ENCODE peak calls at places on chromosomes 4 and X, in nine cellular contexts. A is suprapubic skin, P is tibial artery, O is right atrium auricular region, T is thoracic aorta, E is IMR-90, X is pancreas, M is uterus, B is fibroblast of lung. V is an unnamed sample.

GRCh38 chrX:68758671-68759070 is 70.2 kb upstream of the EFNB1 start:
- DNase-seq in A (no peak), P (no peak), O (peak; percentile 40), T (no peak), E (no peak), X (no peak), M (no peak), B (no peak), V (no peak)

GRCh38 chr4:302381-302780 is 2.9 kb downstream of the ZNF732 start:
- DNase-seq in A (no peak), P (no peak), O (no peak), T (no peak), E (no peak), X (no peak), M (no peak), B (no peak), V (no peak)

GRCh38 chr4:153988446-153988845 is 199.6 kb upstream of the SFRP2 start:
- DNase-seq in A (no peak), P (no peak), O (no peak), T (no peak), E (no peak), X (no peak), M (no peak), B (peak; percentile 31), V (no peak)

GRCh38 chr4:56308384-56308783 is 78.9 kb downstream of the AASDH start:
- DNase-seq in A (no peak), P (no peak), O (no peak), T (no peak), E (no peak), X (no peak), M (no peak), B (no peak), V (no peak)

GRCh38 chrX:14779589-14779988 is 93.3 kb downstream of the FANCB start:
- DNase-seq in A (no peak), P (no peak), O (no peak), T (no peak), E (no peak), X (no peak), M (no peak), B (no peak), V (no peak)

GRCh38 chrX:68989865-68990606 is 161.2 kb downstream of the EFNB1 start:
- DNase-seq in A (no peak), P (peak; percentile 24), O (no peak), T (no peak), E (peak; percentile 82), X (peak; percentile 48), M (peak; percentile 50), B (peak; percentile 90), V (peak; percentile 23)

GRCh38 chr4:13476915-13477314 is 7.2 kb downstream of the RAB28 start:
- DNase-seq in A (no peak), P (no peak), O (no peak), T (no peak), E (peak; percentile 91), X (no peak), M (no peak), B (no peak), V (peak; percentile 76)

GRCh38 chr4:107561481-107561880 is 158.6 kb downstream of the PAPSS1 start:
- DNase-seq in A (no peak), P (no peak), O (no peak), T (no peak), E (no peak), X (no peak), M (no peak), B (peak; percentile 12), V (no peak)

GRCh38 chr4:110778526-110778925 is 155.6 kb upstream of the PITX2 start:
- DNase-seq in A (no peak), P (no peak), O (no peak), T (no peak), E (peak; percentile 46), X (no peak), M (no peak), B (peak; percentile 55), V (no peak)

GRCh38 chr4:168557658-168558057 is 60.8 kb downstream of the PALLD start:
- DNase-seq in A (no peak), P (no peak), O (no peak), T (no peak), E (no peak), X (no peak), M (no peak), B (no peak), V (no peak)

GRCh38 chr4:55834086-55834795 is 14.7 kb downstream of the EXOC1L start:
- DNase-seq in A (no peak), P (no peak), O (no peak), T (no peak), E (no peak), X (no peak), M (no peak), B (no peak), V (no peak)

GRCh38 chr4:81215936-81216335 is 914 bp upstream of the PRKG2 start:
- DNase-seq in A (no peak), P (no peak), O (no peak), T (no peak), E (no peak), X (no peak), M (no peak), B (peak; percentile 71), V (no peak)

GRCh38 chr4:147408189-147408588 is 72.7 kb upstream of the EDNRA start:
- DNase-seq in A (no peak), P (no peak), O (no peak), T (no peak), E (no peak), X (no peak), M (no peak), B (no peak), V (no peak)

GRCh38 chr4:153082322-153083301 is 121.6 kb upstream of the TRIM2 start:
- DNase-seq in A (no peak), P (no peak), O (no peak), T (no peak), E (no peak), X (no peak), M (no peak), B (no peak), V (no peak)

GRCh38 chrX:39196192-39197102 is 395.2 kb downstream of the MID1IP1 start:
- DNase-seq in A (no peak), P (no peak), O (no peak), T (no peak), E (peak; percentile 2), X (peak; percentile 22), M (peak; percentile 27), B (peak; percentile 45), V (no peak)

GRCh38 chr4:4735136-4735754 is 124.2 kb upstream of the MSX1 start:
- DNase-seq in A (no peak), P (no peak), O (no peak), T (no peak), E (peak; percentile 7), X (no peak), M (no peak), B (no peak), V (no peak)

GRCh38 chr4:169996379-169997245 is 29.6 kb downstream of the MFAP3L start:
- DNase-seq in A (no peak), P (no peak), O (no peak), T (no peak), E (no peak), X (no peak), M (no peak), B (no peak), V (no peak)

GRCh38 chrX:2609431-2610238 is 81.5 kb upstream of the CD99 start:
- DNase-seq in A (no peak), P (no peak), O (no peak), T (no peak), E (peak; percentile 17), X (no peak), M (no peak), B (peak; percentile 28), V (no peak)

GRCh38 chr4:145097821-145098674 is at the start of the genes ABCE1 and ANAPC10:
- DNase-seq in A (peak; percentile 97), P (peak; percentile 96), O (peak; percentile 96), T (peak; percentile 94), E (peak; percentile 99), X (peak; percentile 97), M (peak; percentile 92), B (peak; percentile 99), V (peak; percentile 75)
- TF ChIP-seq CTCF in A (no peak), P (no peak), O (peak; percentile 58), T (no peak), E (peak; percentile 49), X (no peak), M (no peak), B (peak; percentile 53), V (peak; percentile 58)

GRCh38 chr4:102604222-102604940 is 103.2 kb downstream of the NFKB1 start:
- DNase-seq in A (no peak), P (no peak), O (no peak), T (no peak), E (no peak), X (no peak), M (no peak), B (no peak), V (no peak)
- H3K36me3 ChIP-seq in A (peaks cover 79% of the 10 kb centered on the region), P (peaks cover 90% of the 10 kb centered on the region), O (peaks cover 51% of the 10 kb centered on the region), T (peaks cover 29% of the 10 kb centered on the region), E (peaks cover 26% of the 10 kb centered on the region), X (peaks cover 6% of the 10 kb centered on the region), M (no peaks in the 10 kb centered on the region), B (peaks cover 1% of the 10 kb centered on the region), V (peaks cover 8% of the 10 kb centered on the region)

GRCh38 chr4:24793219-24794005 is 2.0 kb upstream of the SOD3 start:
- DNase-seq in A (no peak), P (no peak), O (peak; percentile 38), T (no peak), E (peak; percentile 19), X (no peak), M (no peak), B (no peak), V (no peak)
- TF ChIP-seq CTCF in A (peak; percentile 17), P (peak; percentile 32), O (peak; percentile 40), T (no peak), E (peak; percentile 22), X (no peak), M (no peak), B (no peak), V (peak; percentile 29)

GRCh38 chrX:72273718-72274117 is 3.3 kb downstream of the RPS4X start:
- DNase-seq in A (no peak), P (no peak), O (no peak), T (no peak), E (no peak), X (no peak), M (no peak), B (no peak), V (no peak)
- H3K36me3 ChIP-seq in A (peaks cover 34% of the 10 kb centered on the region), P (peaks cover 72% of the 10 kb centered on the region), O (peaks cover 62% of the 10 kb centered on the region), T (peaks cover 20% of the 10 kb centered on the region), E (peaks cover 51% of the 10 kb centered on the region), X (peaks cover 36% of the 10 kb centered on the region), M (no peaks in the 10 kb centered on the region), B (peaks cover 25% of the 10 kb centered on the region), V (peaks cover 9% of the 10 kb centered on the region)

DNA sequence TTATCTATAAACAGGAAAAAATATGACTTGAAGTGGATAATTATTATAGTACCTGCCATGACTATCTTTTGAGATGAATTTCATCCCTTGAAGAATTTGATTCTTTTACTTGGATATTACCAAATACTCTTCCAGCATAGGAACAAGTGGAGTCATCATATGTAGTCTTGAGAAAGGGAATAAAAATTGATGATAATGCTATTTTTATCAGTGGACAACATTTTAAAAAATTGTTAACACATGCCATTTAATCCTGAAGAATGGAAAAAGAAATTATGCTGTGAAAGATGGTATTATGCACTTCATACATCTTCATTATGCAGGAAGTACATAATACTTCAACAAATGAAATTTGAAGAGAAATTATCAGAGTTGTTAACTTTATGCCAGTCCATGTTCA is 83.6 kb downstream of the ITIH6 start:
- DNase-seq in A (no peak), P (no peak), O (no peak), T (no peak), E (no peak), X (no peak), M (no peak), B (no peak), V (no peak)
- TF ChIP-seq CTCF in A (no peak), P (no peak), O (no peak), T (no peak), E (no peak), X (no peak), M (no peak), B (no peak), V (no peak)

GRCh38 chr4:2494992-2495391 is 26.1 kb downstream of the RNF4 start:
- DNase-seq in A (no peak), P (no peak), O (no peak), T (no peak), E (no peak), X (no peak), M (no peak), B (peak; percentile 11), V (no peak)
- H3K36me3 ChIP-seq in A (peaks cover 83% of the 10 kb centered on the region), P (peaks cover 85% of the 10 kb centered on the region), O (peaks cover 63% of the 10 kb centered on the region), T (peaks cover 47% of the 10 kb centered on the region), E (peaks cover 52% of the 10 kb centered on the region), X (peaks cover 4% of the 10 kb centered on the region), M (no peaks in the 10 kb centered on the region), B (peaks cover 10% of the 10 kb centered on the region), V (peaks cover 16% of the 10 kb centered on the region)